ENCODE peak calls at places on chromosomes 16 and 17, in seven cellular contexts. P is A549; K is AG04449; A is body of pancreas; Z is astrocyte of the cerebellum; L is CD8-positive, alpha-beta T cell; R is uterus. T is an unnamed sample.

GRCh38 chr17:68290268-68290954 is 516 bp downstream of the SLC16A6 start:
- DNase-seq in P (no peak), K (no peak), A (peak; percentile 16), Z (no peak), L (peak; percentile 52), R (no peak), T (no peak)

GRCh38 chr17:65498831-65499230 is 62.6 kb downstream of the AXIN2 start:
- DNase-seq in P (no peak), K (no peak), A (no peak), Z (no peak), L (no peak), R (no peak), T (no peak)

GRCh38 chr17:45013021-45013997 is 38.1 kb downstream of the DCAKD start:
- DNase-seq in P (no peak), K (no peak), A (peak; percentile 42), Z (peak; percentile 3), L (no peak), R (no peak), T (no peak)

GRCh38 chr17:82520041-82520910 is 744 bp downstream of the FOXK2 start:
- DNase-seq in P (no peak), K (no peak), A (no peak), Z (no peak), L (peak; percentile 8), R (no peak), T (no peak)

GRCh38 chr17:28407130-28407973 is 1.3 kb upstream of the SLC46A1 start:
- DNase-seq in P (no peak), K (no peak), A (no peak), Z (no peak), L (no peak), R (no peak), T (no peak)

GRCh38 chr16:79037429-79038373 is 562.8 kb downstream of the MAF start:
- DNase-seq in P (no peak), K (no peak), A (peak; percentile 7), Z (no peak), L (no peak), R (no peak), T (no peak)

GRCh38 chr16:9647981-9648701 is 534.1 kb downstream of the GRIN2A start:
- DNase-seq in P (peak; percentile 49), K (no peak), A (peak; percentile 43), Z (no peak), L (no peak), R (no peak), T (no peak)

GRCh38 chr17:45812102-45812501 is 28.0 kb downstream of the CRHR1 start:
- DNase-seq in P (peak; percentile 40), K (no peak), A (no peak), Z (no peak), L (no peak), R (no peak), T (no peak)

GRCh38 chr16:89924298-89924924 is 1.3 kb downstream of the TUBB3 start:
- DNase-seq in P (no peak), K (no peak), A (no peak), Z (no peak), L (no peak), R (no peak), T (no peak)

GRCh38 chr17:1783834-1784611 is 22.2 kb downstream of the SERPINF1 start:
- DNase-seq in P (peak; percentile 77), K (no peak), A (peak; percentile 77), Z (peak; percentile 84), L (no peak), R (peak; percentile 97), T (no peak)

GRCh38 chr17:42304187-42305030 is 16.1 kb downstream of the STAT5A start:
- DNase-seq in P (no peak), K (no peak), A (no peak), Z (no peak), L (no peak), R (no peak), T (no peak)

GRCh38 chr17:2034806-2035548 is 5.0 kb downstream of the DPH1 start:
- DNase-seq in P (no peak), K (peak; percentile 86), A (no peak), Z (no peak), L (no peak), R (no peak), T (no peak)

GRCh38 chr16:19418200-19418599 is 517 bp downstream of the TMC5 start:
- DNase-seq in P (no peak), K (no peak), A (no peak), Z (no peak), L (no peak), R (no peak), T (no peak)

GRCh38 chr17:19579867-19580565 is 46.4 kb downstream of the SLC47A1 start:
- DNase-seq in P (no peak), K (no peak), A (no peak), Z (no peak), L (no peak), R (peak; percentile 44), T (no peak)

DNA sequence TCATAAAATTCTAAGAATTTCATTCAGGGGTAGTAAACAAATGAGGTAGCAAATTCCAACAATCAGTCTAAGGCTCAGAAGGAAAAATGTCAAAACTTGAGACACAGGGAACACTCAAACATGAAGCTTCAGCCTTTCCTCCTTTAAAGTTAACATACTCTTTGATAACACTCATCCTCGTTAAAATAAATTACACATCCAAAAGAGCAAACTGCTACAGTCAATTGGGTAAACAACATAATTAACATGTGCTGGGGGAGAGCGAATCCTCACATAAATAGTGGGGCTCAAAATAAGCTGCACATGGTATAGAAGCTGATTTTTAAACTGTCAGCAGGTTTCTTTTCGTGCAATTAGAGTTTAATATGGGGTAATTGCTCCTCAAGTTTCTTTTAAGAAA is 12.9 kb downstream of the GRB2 start:
- DNase-seq in P (no peak), K (no peak), A (no peak), Z (no peak), L (no peak), R (no peak), T (no peak)
- H3K4me3 ChIP-seq in P (peak overlapping the region; percentile 62), K (peak overlapping the region; percentile 88), A (no peak overlapping the region), Z (peak overlapping the region; percentile 72), L (no peak overlapping the region), R (no peak overlapping the region), T (peak overlapping the region; percentile 54)

GRCh38 chr16:3979518-3979917 is 99.0 kb upstream of the CREBBP start:
- DNase-seq in P (no peak), K (no peak), A (no peak), Z (no peak), L (no peak), R (no peak), T (no peak)
- TF ChIP-seq CTCF in P (no peak), K (no peak), A (no peak), Z (no peak), L (no peak), R (no peak), T (no peak)

GRCh38 chr17:79804856-79805696 is 8.2 kb upstream of the CBX8 start:
- DNase-seq in P (no peak), K (no peak), A (no peak), Z (no peak), L (no peak), R (no peak), T (no peak)

GRCh38 chr17:79802039-79802735 is 5.3 kb upstream of the CBX8 start:
- DNase-seq in P (no peak), K (no peak), A (no peak), Z (no peak), L (no peak), R (no peak), T (no peak)

GRCh38 chr17:79802736-79803420 is 6.0 kb upstream of the CBX8 start:
- DNase-seq in P (no peak), K (no peak), A (no peak), Z (no peak), L (no peak), R (no peak), T (no peak)

GRCh38 chr17:79803997-79804855 is 7.3 kb upstream of the CBX8 start:
- DNase-seq in P (no peak), K (no peak), A (no peak), Z (no peak), L (no peak), R (no peak), T (no peak)

GRCh38 chr17:79803421-79803996 is 6.6 kb upstream of the CBX8 start:
- DNase-seq in P (no peak), K (no peak), A (no peak), Z (no peak), L (no peak), R (no peak), T (no peak)
- H3K4me3 ChIP-seq in P (no peak overlapping the region), K (no peak overlapping the region), A (no peak overlapping the region), Z (no peak overlapping the region), L (no peak overlapping the region), R (no peak overlapping the region), T (no peak overlapping the region)

GRCh38 chr17:32187276-32187675 is 45.0 kb downstream of the RHOT1 start:
- DNase-seq in P (no peak), K (no peak), A (no peak), Z (no peak), L (no peak), R (no peak), T (no peak)
- TF ChIP-seq CTCF in P (no peak), K (no peak), A (no peak), Z (no peak), L (no peak), R (no peak), T (no peak)

GRCh38 chr17:6487243-6488007 is 43.2 kb downstream of the PIMREG start:
- DNase-seq in P (no peak), K (no peak), A (no peak), Z (no peak), L (no peak), R (peak; percentile 36), T (no peak)

GRCh38 chr17:6489016-6489550 is 44.8 kb downstream of the PIMREG start:
- DNase-seq in P (no peak), K (no peak), A (no peak), Z (no peak), L (no peak), R (no peak), T (no peak)

GRCh38 chr17:6488008-6488539 is 43.8 kb downstream of the PIMREG start:
- DNase-seq in P (no peak), K (no peak), A (no peak), Z (no peak), L (no peak), R (no peak), T (no peak)

GRCh38 chr17:6483507-6483906 is 39.3 kb downstream of the PIMREG start:
- DNase-seq in P (no peak), K (no peak), A (no peak), Z (no peak), L (no peak), R (no peak), T (no peak)

DNA sequence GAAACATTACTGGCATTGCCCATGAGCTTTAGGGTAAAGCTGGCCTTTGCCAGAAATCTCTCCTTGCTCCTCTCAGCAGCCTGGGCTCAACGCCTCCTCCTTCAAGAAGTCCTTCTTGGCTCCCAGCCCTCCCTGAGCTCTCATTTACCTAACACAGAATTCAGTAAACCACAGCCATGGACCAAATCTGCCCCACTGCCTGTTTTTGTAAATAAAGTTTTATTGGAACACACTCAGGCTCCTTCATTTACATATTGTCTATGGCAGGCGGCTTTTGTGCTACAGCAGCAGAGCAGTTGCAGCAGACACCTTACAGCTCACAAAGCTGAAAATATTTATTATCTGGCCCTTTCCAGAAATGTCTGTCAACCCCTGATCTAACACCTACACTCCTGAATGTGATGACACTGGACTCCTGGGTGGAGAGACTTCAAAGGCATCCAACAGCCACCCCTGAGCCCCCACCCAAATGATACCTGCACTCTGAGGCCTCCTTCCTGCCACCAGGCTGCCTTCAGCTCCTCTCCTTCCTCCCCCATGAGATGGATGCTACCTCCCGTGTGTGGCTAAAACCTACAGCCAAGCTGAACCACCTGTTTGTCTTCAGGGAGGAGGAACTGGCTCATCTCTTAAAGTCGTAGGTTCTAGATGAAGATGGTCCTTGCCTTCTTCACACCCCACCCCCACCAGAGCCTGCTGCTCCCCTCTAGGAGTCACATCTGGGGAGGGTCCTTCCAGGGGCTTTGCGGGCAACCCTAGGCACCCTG is 41.6 kb downstream of the PIMREG start:
- DNase-seq in P (no peak), K (no peak), A (no peak), Z (no peak), L (no peak), R (no peak), T (no peak)
- H3K4me3 ChIP-seq in P (no peak overlapping the region), K (no peak overlapping the region), A (no peak overlapping the region), Z (no peak overlapping the region), L (no peak overlapping the region), R (no peak overlapping the region), T (no peak overlapping the region)

T was measured in BJ.